ENCODE peak calls at places on chromosome 4, in nine cellular contexts. X, Y, G, V, B, P, O, J and E are unnamed samples.

GRCh38 chr4:139961344-139961948 is 192.5 kb downstream of the MAML3 start:
- DNase-seq in X (no peak), Y (no peak), G (no peak), V (no peak), B (no peak), P (no peak), O (no peak), J (no peak), E (no peak)

GRCh38 chr4:168386002-168386401 is 67.5 kb upstream of the DDX60 start:
- DNase-seq in X (no peak), Y (no peak), G (no peak), V (no peak), B (no peak), P (no peak), O (no peak), J (no peak), E (no peak)

GRCh38 chr4:6951880-6952381 is 42.3 kb downstream of the TBC1D14 start:
- DNase-seq in X (no peak), Y (no peak), G (no peak), V (no peak), B (no peak), P (no peak), O (no peak), J (no peak), E (no peak)

GRCh38 chr4:38664704-38665401 is 854 bp downstream of the KLF3 start:
- DNase-seq in X (no peak), Y (peak; percentile 57), G (peak; percentile 72), V (peak; percentile 62), B (no peak), P (no peak), O (peak; percentile 58), J (peak; percentile 46), E (no peak)

GRCh38 chr4:108881190-108881589 is 118.3 kb upstream of the ETNPPL start:
- DNase-seq in X (no peak), Y (peak; percentile 28), G (no peak), V (no peak), B (no peak), P (no peak), O (no peak), J (no peak), E (peak; percentile 98)

GRCh38 chr4:156217236-156217635 is 263.6 kb upstream of the CTSO start:
- DNase-seq in X (no peak), Y (no peak), G (no peak), V (no peak), B (no peak), P (no peak), O (no peak), J (no peak), E (no peak)

GRCh38 chr4:45004847-45005565 is 278.6 kb upstream of the GNPDA2 start:
- DNase-seq in X (no peak), Y (no peak), G (peak; percentile 53), V (no peak), B (no peak), P (no peak), O (no peak), J (no peak), E (no peak)

GRCh38 chr4:12041828-12042227 is 613.1 kb upstream of the HS3ST1 start:
- DNase-seq in X (no peak), Y (no peak), G (no peak), V (no peak), B (no peak), P (no peak), O (no peak), J (no peak), E (no peak)

GRCh38 chr4:166014411-166014810 is 141.4 kb downstream of the TLL1 start:
- DNase-seq in X (no peak), Y (no peak), G (no peak), V (no peak), B (no peak), P (no peak), O (no peak), J (no peak), E (no peak)

GRCh38 chr4:7206856-7207567 is 14.7 kb downstream of the SORCS2 start:
- DNase-seq in X (no peak), Y (peak; percentile 85), G (no peak), V (no peak), B (no peak), P (no peak), O (peak; percentile 89), J (no peak), E (no peak)

GRCh38 chr4:139876328-139876941 is 210.8 kb downstream of the MGST2 start:
- DNase-seq in X (no peak), Y (no peak), G (no peak), V (no peak), B (no peak), P (no peak), O (no peak), J (no peak), E (no peak)

GRCh38 chr4:147596377-147596776 is 20.8 kb upstream of the TMEM184C start:
- DNase-seq in X (no peak), Y (peak; percentile 23), G (peak; percentile 24), V (no peak), B (peak; percentile 7), P (no peak), O (no peak), J (no peak), E (no peak)

GRCh38 chr4:8198906-8199593 is at the start of gene SH3TC1:
- DNase-seq in X (peak; percentile 73), Y (peak; percentile 71), G (peak; percentile 73), V (no peak), B (peak; percentile 46), P (peak; percentile 44), O (peak; percentile 88), J (peak; percentile 34), E (no peak)

GRCh38 chr4:109820563-109820962 is 5.0 kb downstream of the GAR1 start:
- DNase-seq in X (no peak), Y (peak; percentile 9), G (no peak), V (no peak), B (no peak), P (no peak), O (no peak), J (no peak), E (no peak)

GRCh38 chr4:55136634-55137033 is 11.2 kb upstream of the KDR start:
- DNase-seq in X (no peak), Y (no peak), G (no peak), V (no peak), B (no peak), P (no peak), O (no peak), J (no peak), E (no peak)

GRCh38 chr4:86089053-86089452 is 270.8 kb downstream of the MAPK10 start:
- DNase-seq in X (no peak), Y (no peak), G (no peak), V (no peak), B (no peak), P (no peak), O (no peak), J (no peak), E (no peak)

GRCh38 chr4:176034498-176034897 is 31.1 kb upstream of the WDR17 start:
- DNase-seq in X (no peak), Y (peak; percentile 68), G (peak; percentile 9), V (no peak), B (peak; percentile 27), P (no peak), O (no peak), J (no peak), E (no peak)

GRCh38 chr4:27616166-27616565 is 755.5 kb downstream of the STIM2 start:
- DNase-seq in X (no peak), Y (peak; percentile 8), G (no peak), V (no peak), B (no peak), P (no peak), O (no peak), J (no peak), E (no peak)

GRCh38 chr4:81905966-81906365 is 434.3 kb upstream of the RASGEF1B start:
- DNase-seq in X (no peak), Y (no peak), G (no peak), V (no peak), B (no peak), P (no peak), O (no peak), J (no peak), E (no peak)

GRCh38 chr4:146095091-146095690 is 80.3 kb upstream of the LSM6 start:
- DNase-seq in X (no peak), Y (peak; percentile 77), G (peak; percentile 7), V (no peak), B (peak; percentile 57), P (no peak), O (no peak), J (no peak), E (peak; percentile 65)

GRCh38 chr4:82352825-82353370 is 20.9 kb downstream of the HNRNPD start:
- DNase-seq in X (no peak), Y (no peak), G (no peak), V (no peak), B (no peak), P (no peak), O (no peak), J (no peak), E (no peak)

GRCh38 chr4:77178560-77178959 is 21.6 kb downstream of the CCNG2 start:
- DNase-seq in X (no peak), Y (no peak), G (no peak), V (no peak), B (no peak), P (no peak), O (no peak), J (no peak), E (no peak)

GRCh38 chr4:92305148-92305877 is 1.5 kb downstream of the GRID2 start:
- DNase-seq in X (no peak), Y (peak; percentile 3), G (peak; percentile 2), V (peak; percentile 9), B (peak; percentile 22), P (no peak), O (peak; percentile 13), J (no peak), E (no peak)

GRCh38 chr4:87391783-87392054 is 731 bp upstream of the HSD17B11 start:
- DNase-seq in X (no peak), Y (no peak), G (no peak), V (no peak), B (no peak), P (no peak), O (no peak), J (no peak), E (no peak)